ENCODE peak calls at places on chromosomes 3 and 15, in four cellular contexts. One of them, this sample, is unnamed.
A peak's percentile ranks its signal among the peaks of the same experiment; 100 is the strongest.

GRCh38 chr3:36520241-36521006 is 140.1 kb downstream of the STAC start:
- DNase-seq in NCI-H1105: no peak
- DNase-seq in SHP77: no peak
- DNase-seq in aorta: no peak
- DNase-seq in this sample: no peak

GRCh38 chr3:186452517-186452916 is 90.5 kb upstream of the DGKG start:
- DNase-seq in NCI-H1105: no peak
- DNase-seq in SHP77: no peak
- DNase-seq in aorta: no peak
- DNase-seq in this sample: no peak

GRCh38 chr3:39062180-39062579 is 10.4 kb downstream of the WDR48 start:
- DNase-seq in NCI-H1105: no peak
- DNase-seq in SHP77: no peak
- DNase-seq in aorta: no peak
- DNase-seq in this sample: no peak

GRCh38 chr3:188126271-188126670 is 27.7 kb upstream of the LPP start:
- DNase-seq in SHP77: no peak
- DNase-seq in aorta: no peak
- DNase-seq in NCI-H1105: no peak
- DNase-seq in this sample: no peak

GRCh38 chr3:117218709-117219108 is 509.1 kb downstream of the TUSC7 start:
- DNase-seq in SHP77: no peak
- DNase-seq in NCI-H1105: no peak
- DNase-seq in aorta: no peak
- DNase-seq in this sample: no peak

GRCh38 chr3:73813291-73813977 is 188.7 kb upstream of the PDZRN3 start:
- DNase-seq in NCI-H1105: peak; percentile 17
- DNase-seq in SHP77: no peak
- DNase-seq in aorta: no peak
- DNase-seq in this sample: no peak

GRCh38 chr3:23129817-23130216 is 73.3 kb upstream of the UBE2E2 start:
- DNase-seq in NCI-H1105: no peak
- DNase-seq in SHP77: no peak
- DNase-seq in aorta: no peak
- DNase-seq in this sample: no peak

GRCh38 chr3:152399374-152399773 is 130.6 kb downstream of the MBNL1 start:
- DNase-seq in SHP77: no peak
- DNase-seq in NCI-H1105: no peak
- DNase-seq in aorta: no peak
- DNase-seq in this sample: no peak

GRCh38 chr3:182596673-182597410 is 196.5 kb upstream of the ATP11B start:
- DNase-seq in NCI-H1105: peak; percentile 98
- DNase-seq in SHP77: peak; percentile 83
- DNase-seq in aorta: no peak
- DNase-seq in this sample: no peak

GRCh38 chr15:101305820-101306255 is 10.8 kb upstream of the SNRPA1 start:
- DNase-seq in NCI-H1105: no peak
- DNase-seq in SHP77: no peak
- DNase-seq in aorta: no peak
- DNase-seq in this sample: peak; percentile 46

GRCh38 chr3:32239638-32240550 is 1.4 kb downstream of the CMTM8 start:
- DNase-seq in SHP77: peak; percentile 70
- DNase-seq in NCI-H1105: peak; percentile 4
- DNase-seq in aorta: no peak
- DNase-seq in this sample: no peak

GRCh38 chr3:81218023-81218422 is 543.4 kb downstream of the GBE1 start:
- DNase-seq in NCI-H1105: no peak
- DNase-seq in SHP77: peak; percentile 10
- DNase-seq in aorta: no peak
- DNase-seq in this sample: no peak

GRCh38 chr3:53837331-53837730 is 8.9 kb downstream of the CHDH start:
- DNase-seq in NCI-H1105: no peak
- DNase-seq in SHP77: no peak
- DNase-seq in aorta: no peak
- DNase-seq in this sample: peak; percentile 35

GRCh38 chr15:41494190-41494921 is 682 bp downstream of the ITPKA start:
- DNase-seq in SHP77: no peak
- DNase-seq in aorta: no peak
- DNase-seq in NCI-H1105: no peak
- DNase-seq in this sample: no peak

GRCh38 chr15:63752075-63752684 is 81.6 kb downstream of the HERC1 start:
- DNase-seq in aorta: no peak
- DNase-seq in SHP77: peak; percentile 6
- DNase-seq in NCI-H1105: peak; percentile 62
- DNase-seq in this sample: no peak

GRCh38 chr3:105094588-105094987 is 272.1 kb upstream of the ALCAM start:
- DNase-seq in SHP77: no peak
- DNase-seq in aorta: no peak
- DNase-seq in NCI-H1105: peak; percentile 17
- DNase-seq in this sample: no peak

GRCh38 chr15:80301472-80301871 is 49.5 kb upstream of the CTXND1 start:
- DNase-seq in aorta: no peak
- DNase-seq in NCI-H1105: no peak
- DNase-seq in SHP77: no peak
- DNase-seq in this sample: no peak

GRCh38 chr3:9373443-9373842 is 10.6 kb downstream of the THUMPD3 start:
- DNase-seq in NCI-H1105: no peak
- DNase-seq in aorta: no peak
- DNase-seq in SHP77: no peak
- DNase-seq in this sample: no peak

GRCh38 chr3:9234191-9234590 is 15.3 kb downstream of the SRGAP3 start:
- DNase-seq in aorta: no peak
- DNase-seq in NCI-H1105: no peak
- DNase-seq in SHP77: no peak
- DNase-seq in this sample: no peak

GRCh38 chr3:35624698-35625097 is 14.6 kb upstream of the ARPP21 start:
- DNase-seq in aorta: no peak
- DNase-seq in SHP77: no peak
- DNase-seq in NCI-H1105: no peak
- DNase-seq in this sample: no peak

GRCh38 chr3:46089237-46090011 is 62.1 kb upstream of the XCR1 start:
- DNase-seq in SHP77: no peak
- DNase-seq in aorta: peak; percentile 90
- DNase-seq in NCI-H1105: no peak
- DNase-seq in this sample: peak; percentile 90

GRCh38 chr3:54905230-54905888 is 22.5 kb downstream of the LRTM1 start:
- DNase-seq in SHP77: no peak
- DNase-seq in NCI-H1105: no peak
- DNase-seq in aorta: no peak
- DNase-seq in this sample: no peak

GRCh38 chr3:187746059-187746453 is 788 bp upstream of the BCL6 start:
- DNase-seq in NCI-H1105: no peak
- DNase-seq in SHP77: no peak
- DNase-seq in aorta: no peak
- DNase-seq in this sample: no peak

GRCh38 chr15:57567909-57568308 is 23.8 kb upstream of the MYZAP start:
- DNase-seq in SHP77: no peak
- DNase-seq in aorta: no peak
- DNase-seq in NCI-H1105: no peak
- DNase-seq in this sample: no peak

GRCh38 chr15:79846539-79846938 is 50.3 kb downstream of the MTHFS start:
- DNase-seq in NCI-H1105: no peak
- DNase-seq in SHP77: no peak
- DNase-seq in aorta: no peak
- DNase-seq in this sample: no peak

GRCh38 chr3:62562017-62562416 is 188.7 kb upstream of the FEZF2 start:
- DNase-seq in NCI-H1105: no peak
- DNase-seq in aorta: no peak
- DNase-seq in SHP77: no peak
- DNase-seq in this sample: no peak

GRCh38 chr15:92883643-92884458 is 16.3 kb upstream of the CHD2 start:
- DNase-seq in SHP77: no peak
- DNase-seq in NCI-H1105: no peak
- DNase-seq in aorta: no peak
- DNase-seq in this sample: no peak

GRCh38 chr3:133016838-133017309 is 21.3 kb upstream of the TMEM108 start:
- DNase-seq in SHP77: no peak
- DNase-seq in NCI-H1105: no peak
- DNase-seq in aorta: no peak
- DNase-seq in this sample: no peak

GRCh38 chr3:147493666-147494065 is 84.5 kb downstream of the ZIC1 start:
- DNase-seq in SHP77: peak; percentile 3
- DNase-seq in NCI-H1105: peak; percentile 83
- DNase-seq in aorta: no peak
- DNase-seq in this sample: no peak

GRCh38 chr15:59242649-59243048 is 36.0 kb downstream of the LDHAL6B start:
- DNase-seq in NCI-H1105: no peak
- DNase-seq in aorta: no peak
- DNase-seq in SHP77: no peak
- DNase-seq in this sample: no peak

GRCh38 chr3:42753757-42754156 is 19.3 kb downstream of the CCDC13 start:
- DNase-seq in aorta: no peak
- DNase-seq in NCI-H1105: no peak
- DNase-seq in SHP77: no peak
- DNase-seq in this sample: peak; percentile 22

GRCh38 chr15:78968114-78968513 is 23.3 kb upstream of the CTSH start:
- DNase-seq in aorta: no peak
- DNase-seq in SHP77: no peak
- DNase-seq in NCI-H1105: no peak
- DNase-seq in this sample: no peak

GRCh38 chr3:65713016-65713415 is 325.7 kb downstream of the MAGI1 start:
- DNase-seq in aorta: peak; percentile 54
- DNase-seq in NCI-H1105: no peak
- DNase-seq in SHP77: no peak
- DNase-seq in this sample: no peak

GRCh38 chr15:80550910-80551265 is 144.2 kb upstream of the ABHD17C start:
- DNase-seq in aorta: no peak
- DNase-seq in NCI-H1105: no peak
- DNase-seq in SHP77: no peak
- DNase-seq in this sample: no peak

GRCh38 chr15:65055201-65055870 is 10.1 kb downstream of the SLC51B start:
- DNase-seq in NCI-H1105: no peak
- DNase-seq in SHP77: no peak
- DNase-seq in aorta: peak; percentile 67
- DNase-seq in this sample: no peak

GRCh38 chr3:27685474-27685873 is 36.6 kb downstream of the EOMES start:
- DNase-seq in aorta: no peak
- DNase-seq in NCI-H1105: no peak
- DNase-seq in SHP77: no peak
- DNase-seq in this sample: no peak